ENCODE peak calls at places on chromosomes 7 and 10, in nine cellular contexts. V, O, I, L, H, K, P, U and E are unnamed samples.

GRCh38 chr10:6659451-6659850 is 79.4 kb upstream of the PRKCQ start:
- DNase-seq in V (peak; percentile 12), O (peak; percentile 66), I (no peak), L (no peak), H (no peak), K (no peak), P (no peak), U (no peak), E (no peak)

GRCh38 chr10:89032141-89032814 is 41.7 kb downstream of the FAS start:
- DNase-seq in V (peak; percentile 81), O (peak; percentile 90), I (peak; percentile 62), L (no peak), H (no peak), K (peak; percentile 91), P (no peak), U (no peak), E (no peak)

GRCh38 chr10:128152741-128153583 is 26.7 kb upstream of the MKI67 start:
- DNase-seq in V (no peak), O (no peak), I (no peak), L (no peak), H (no peak), K (no peak), P (no peak), U (no peak), E (no peak)

GRCh38 chr7:141551773-141552162 is 558 bp downstream of the AGK start:
- DNase-seq in V (no peak), O (no peak), I (no peak), L (no peak), H (peak; percentile 2), K (no peak), P (no peak), U (no peak), E (no peak)

GRCh38 chr7:99399597-99399996 is 8.8 kb downstream of the PDAP1 start:
- DNase-seq in V (no peak), O (no peak), I (no peak), L (no peak), H (no peak), K (no peak), P (no peak), U (no peak), E (no peak)

GRCh38 chr7:113561446-113561845 is 357.4 kb downstream of the PPP1R3A start:
- DNase-seq in V (peak; percentile 74), O (no peak), I (no peak), L (no peak), H (no peak), K (peak; percentile 21), P (no peak), U (no peak), E (no peak)

GRCh38 chr7:159015081-159015893 is 129.4 kb downstream of the VIPR2 start:
- DNase-seq in V (no peak), O (no peak), I (no peak), L (peak; percentile 95), H (no peak), K (no peak), P (peak; percentile 80), U (peak; percentile 8), E (peak; percentile 90)

GRCh38 chr7:72035275-72035674 is 376.9 kb downstream of the CALN1 start:
- DNase-seq in V (no peak), O (no peak), I (no peak), L (no peak), H (no peak), K (no peak), P (no peak), U (no peak), E (no peak)

GRCh38 chr10:4725917-4726606 is 99.9 kb upstream of the AKR1E2 start:
- DNase-seq in V (peak; percentile 93), O (peak; percentile 86), I (peak; percentile 55), L (no peak), H (no peak), K (peak; percentile 89), P (no peak), U (no peak), E (no peak)

GRCh38 chr10:72904806-72905205 is 11.3 kb downstream of the OIT3 start:
- DNase-seq in V (no peak), O (no peak), I (no peak), L (no peak), H (peak; percentile 7), K (no peak), P (no peak), U (no peak), E (no peak)

GRCh38 chr7:102836206-102836938 is 76.4 kb upstream of the LRRC17 start:
- DNase-seq in V (peak; percentile 98), O (peak; percentile 77), I (peak; percentile 36), L (no peak), H (no peak), K (peak; percentile 95), P (no peak), U (no peak), E (no peak)

GRCh38 chr10:70920519-70920918 is 32.2 kb upstream of the PCBD1 start:
- DNase-seq in V (no peak), O (peak; percentile 87), I (no peak), L (no peak), H (no peak), K (no peak), P (no peak), U (no peak), E (peak; percentile 59)

GRCh38 chr10:97087296-97087695 is 98.5 kb downstream of the SLIT1 start:
- DNase-seq in V (no peak), O (no peak), I (no peak), L (no peak), H (no peak), K (no peak), P (no peak), U (no peak), E (no peak)

GRCh38 chr10:13348216-13349017 is at the start of gene SEPHS1:
- DNase-seq in V (peak; percentile 52), O (peak; percentile 41), I (no peak), L (peak; percentile 84), H (peak; percentile 92), K (peak; percentile 53), P (peak; percentile 65), U (peak; percentile 84), E (peak; percentile 81)

GRCh38 chr7:2864204-2864985 is 20.3 kb upstream of the GNA12 start:
- DNase-seq in V (no peak), O (peak; percentile 75), I (no peak), L (no peak), H (no peak), K (no peak), P (no peak), U (no peak), E (no peak)

GRCh38 chr10:95443636-95444035 is 117.5 kb downstream of the SORBS1 start:
- DNase-seq in V (no peak), O (no peak), I (no peak), L (no peak), H (no peak), K (no peak), P (no peak), U (no peak), E (no peak)

GRCh38 chr7:129168219-129168991 is 20.0 kb upstream of the SMO start:
- DNase-seq in V (no peak), O (no peak), I (no peak), L (no peak), H (no peak), K (no peak), P (peak; percentile 16), U (no peak), E (no peak)

DNA sequence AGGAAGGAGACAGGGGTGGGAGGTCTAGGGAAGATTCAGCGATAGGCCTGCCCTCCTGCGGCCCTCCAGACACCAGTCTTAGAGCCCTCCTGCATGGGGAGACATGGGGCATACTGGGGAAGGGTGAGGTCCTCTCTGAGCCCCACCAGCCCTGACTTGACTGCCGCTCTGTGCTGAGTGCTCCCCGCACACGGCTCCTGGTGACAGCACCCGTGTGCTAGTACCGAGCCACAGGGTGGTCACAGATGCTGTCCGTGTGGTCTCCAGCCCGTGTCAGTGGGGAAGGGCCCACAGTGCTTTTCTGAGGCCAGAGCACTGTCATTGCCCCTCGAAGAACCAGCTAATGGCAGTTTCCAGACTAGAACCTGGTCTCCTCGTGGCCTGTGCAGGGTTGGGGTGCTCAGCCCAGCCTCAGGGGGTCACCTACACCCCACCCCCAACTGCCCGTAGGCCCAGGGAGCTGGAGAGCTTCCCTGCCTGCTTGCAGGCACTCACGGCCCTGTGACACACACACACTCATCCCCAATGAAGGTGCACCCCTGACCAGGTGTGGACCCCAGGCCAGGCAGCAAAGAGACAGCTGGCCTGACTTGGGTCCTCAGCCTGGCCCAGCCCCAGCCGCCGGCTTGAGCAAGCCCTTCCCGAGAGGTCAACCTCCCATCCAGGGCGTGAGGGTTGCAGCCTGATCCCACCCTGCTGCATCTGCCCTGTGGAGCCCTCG is 86.0 kb upstream of the RET start:
- DNase-seq in V (no peak), O (no peak), I (no peak), L (peak; percentile 53), H (no peak), K (no peak), P (peak; percentile 6), U (no peak), E (no peak)
- H3K9me3 ChIP-seq in V (no peaks in the 10 kb centered on the region), O (no peaks in the 10 kb centered on the region), I (no peaks in the 10 kb centered on the region), L (no peaks in the 10 kb centered on the region), H (no peaks in the 10 kb centered on the region), K (no peaks in the 10 kb centered on the region), P (no peaks in the 10 kb centered on the region), U (no peaks in the 10 kb centered on the region), E (no peaks in the 10 kb centered on the region)

DNA sequence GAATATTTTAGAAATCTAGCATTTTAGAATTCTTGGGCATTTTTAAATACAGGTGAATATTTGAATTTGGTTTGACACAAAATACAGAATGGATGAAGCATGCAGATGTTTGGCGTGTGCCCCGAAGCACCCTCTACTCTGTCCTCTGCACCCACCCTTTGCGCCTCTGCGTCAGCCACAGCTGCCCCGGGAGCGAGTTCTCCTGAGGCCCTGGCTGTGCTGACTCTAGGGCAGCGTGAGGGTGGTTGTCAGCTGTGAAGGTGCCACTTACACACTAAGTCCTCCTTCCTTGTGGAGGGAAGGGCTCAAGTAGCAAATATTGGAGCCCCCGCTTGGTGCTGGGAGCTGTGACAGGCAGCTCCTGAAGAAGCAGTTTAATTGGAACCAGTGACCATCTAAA is 48.4 kb downstream of the DAGLB start:
- DNase-seq in V (no peak), O (no peak), I (no peak), L (no peak), H (no peak), K (no peak), P (no peak), U (no peak), E (no peak)
- H3K27ac ChIP-seq in V (no peak overlapping the region), O (peak overlapping the region; percentile 9), I (peak overlapping the region; percentile 81), L (peak overlapping the region; percentile 55), H (no peak overlapping the region), K (no peak overlapping the region), P (no peak overlapping the region), U (no peak overlapping the region), E (no peak overlapping the region)

GRCh38 chr10:90042075-90042474 is 340.7 kb downstream of the KIF20B start:
- DNase-seq in V (no peak), O (no peak), I (no peak), L (no peak), H (no peak), K (no peak), P (no peak), U (no peak), E (no peak)

GRCh38 chr10:90047243-90047729 is 345.9 kb downstream of the KIF20B start:
- DNase-seq in V (no peak), O (no peak), I (no peak), L (no peak), H (peak; percentile 80), K (no peak), P (no peak), U (no peak), E (no peak)

GRCh38 chr10:90041585-90041984 is 340.2 kb downstream of the KIF20B start:
- DNase-seq in V (no peak), O (no peak), I (no peak), L (no peak), H (no peak), K (no peak), P (no peak), U (no peak), E (no peak)
- H3K9me3 ChIP-seq in V (no peaks in the 10 kb centered on the region), O (no peaks in the 10 kb centered on the region), I (no peaks in the 10 kb centered on the region), L (no peaks in the 10 kb centered on the region), H (no peaks in the 10 kb centered on the region), K (no peaks in the 10 kb centered on the region), P (no peaks in the 10 kb centered on the region), U (no peaks in the 10 kb centered on the region), E (no peaks in the 10 kb centered on the region)

GRCh38 chr7:135745702-135746312 is 2.8 kb downstream of the FAM180A start:
- DNase-seq in V (peak; percentile 99), O (peak; percentile 96), I (peak; percentile 87), L (peak; percentile 90), H (no peak), K (peak; percentile 99), P (peak; percentile 82), U (no peak), E (peak; percentile 86)
- H3K27ac ChIP-seq in V (peak overlapping the region; percentile 94), O (peak overlapping the region; percentile 98), I (peak overlapping the region; percentile 100), L (peak overlapping the region; percentile 41), H (no peak overlapping the region), K (peak overlapping the region; percentile 82), P (peak overlapping the region; percentile 83), U (no peak overlapping the region), E (peak overlapping the region; percentile 73)